ENCODE peak calls at places on chromosomes 2 and 18, in six cellular contexts. One of them, this sample, is unnamed.

GRCh38 chr2:181989099-181989498 is 3.4 kb downstream of the PPP1R1C start:
- DNase-seq in GM23338: no peak
- DNase-seq in GM23248: no peak
- DNase-seq in PC-3: no peak
- DNase-seq in HCT116: no peak
- DNase-seq in hepatocyte: no peak
- DNase-seq in this sample: no peak

GRCh38 chr2:64604155-64604554 is 49.6 kb downstream of the SERTAD2 start:
- DNase-seq in GM23338: no peak
- DNase-seq in GM23248: no peak
- DNase-seq in PC-3: no peak
- DNase-seq in HCT116: no peak
- DNase-seq in hepatocyte: no peak
- DNase-seq in this sample: no peak

GRCh38 chr2:96934096-96934495 is 52.3 kb downstream of the FAM178B start:
- DNase-seq in GM23338: no peak
- DNase-seq in GM23248: no peak
- DNase-seq in PC-3: no peak
- DNase-seq in HCT116: no peak
- DNase-seq in hepatocyte: no peak
- DNase-seq in this sample: no peak

GRCh38 chr2:69770193-69770702 is 28.3 kb downstream of the ANXA4 start:
- DNase-seq in GM23338: no peak
- DNase-seq in GM23248: peak; percentile 94
- DNase-seq in PC-3: peak; percentile 94
- DNase-seq in HCT116: peak; percentile 87
- DNase-seq in hepatocyte: peak; percentile 79
- DNase-seq in this sample: no peak

GRCh38 chr18:75269140-75269676 is 58.6 kb downstream of the TSHZ1 start:
- DNase-seq in GM23338: no peak
- DNase-seq in GM23248: no peak
- DNase-seq in PC-3: no peak
- DNase-seq in HCT116: no peak
- DNase-seq in hepatocyte: no peak
- DNase-seq in this sample: no peak

GRCh38 chr2:237072067-237072931 is 13.4 kb upstream of the COPS8 start:
- DNase-seq in GM23338: peak; percentile 81
- DNase-seq in GM23248: peak; percentile 71
- DNase-seq in PC-3: peak; percentile 83
- DNase-seq in HCT116: peak; percentile 19
- DNase-seq in hepatocyte: peak; percentile 81
- DNase-seq in this sample: peak; percentile 59

GRCh38 chr2:26848336-26849055 is 564 bp downstream of the DPYSL5 start:
- DNase-seq in GM23338: peak; percentile 50
- DNase-seq in GM23248: peak; percentile 36
- DNase-seq in PC-3: no peak
- DNase-seq in HCT116: no peak
- DNase-seq in hepatocyte: peak; percentile 39
- DNase-seq in this sample: no peak

GRCh38 chr18:62788111-62788510 is 72.8 kb downstream of the PHLPP1 start:
- DNase-seq in GM23338: peak; percentile 64
- DNase-seq in GM23248: no peak
- DNase-seq in PC-3: no peak
- DNase-seq in HCT116: no peak
- DNase-seq in hepatocyte: no peak
- DNase-seq in this sample: no peak

GRCh38 chr2:23425338-23425871 is 40.4 kb downstream of the KLHL29 start:
- DNase-seq in GM23338: peak; percentile 59
- DNase-seq in GM23248: no peak
- DNase-seq in PC-3: no peak
- DNase-seq in HCT116: no peak
- DNase-seq in hepatocyte: no peak
- DNase-seq in this sample: no peak

GRCh38 chr18:62596145-62597005 is 73.5 kb downstream of the ZCCHC2 start:
- DNase-seq in GM23338: peak; percentile 62
- DNase-seq in GM23248: peak; percentile 49
- DNase-seq in PC-3: no peak
- DNase-seq in HCT116: no peak
- DNase-seq in hepatocyte: peak; percentile 36
- DNase-seq in this sample: no peak

GRCh38 chr18:70555046-70555445 is 266.2 kb downstream of the SOCS6 start:
- DNase-seq in GM23338: no peak
- DNase-seq in GM23248: no peak
- DNase-seq in PC-3: no peak
- DNase-seq in HCT116: no peak
- DNase-seq in hepatocyte: no peak
- DNase-seq in this sample: no peak

GRCh38 chr2:138029238-138029637 is 65.0 kb downstream of the HNMT start:
- DNase-seq in GM23338: no peak
- DNase-seq in GM23248: peak; percentile 25
- DNase-seq in PC-3: no peak
- DNase-seq in HCT116: no peak
- DNase-seq in hepatocyte: no peak
- DNase-seq in this sample: no peak

GRCh38 chr2:28378679-28379392 is 13.8 kb upstream of the FOSL2 start:
- DNase-seq in GM23338: no peak
- DNase-seq in GM23248: no peak
- DNase-seq in PC-3: no peak
- DNase-seq in HCT116: no peak
- DNase-seq in hepatocyte: no peak
- DNase-seq in this sample: no peak

GRCh38 chr18:23629444-23629946 is 33.2 kb downstream of the ANKRD29 start:
- DNase-seq in GM23338: no peak
- DNase-seq in GM23248: no peak
- DNase-seq in PC-3: peak; percentile 37
- DNase-seq in HCT116: no peak
- DNase-seq in hepatocyte: peak; percentile 59
- DNase-seq in this sample: no peak

GRCh38 chr18:34097312-34097711 is 127.4 kb downstream of the NOL4 start:
- DNase-seq in GM23338: no peak
- DNase-seq in GM23248: peak; percentile 20
- DNase-seq in PC-3: no peak
- DNase-seq in HCT116: no peak
- DNase-seq in hepatocyte: no peak
- DNase-seq in this sample: no peak

GRCh38 chr18:36516726-36517125 is 219.2 kb downstream of the FHOD3 start:
- DNase-seq in GM23338: peak; percentile 18
- DNase-seq in GM23248: no peak
- DNase-seq in PC-3: no peak
- DNase-seq in HCT116: no peak
- DNase-seq in hepatocyte: no peak
- DNase-seq in this sample: no peak

GRCh38 chr18:36516258-36516657 is 218.7 kb downstream of the FHOD3 start:
- DNase-seq in GM23338: no peak
- DNase-seq in GM23248: no peak
- DNase-seq in PC-3: no peak
- DNase-seq in HCT116: no peak
- DNase-seq in hepatocyte: no peak
- DNase-seq in this sample: no peak

GRCh38 chr18:36519358-36519757 is 221.8 kb downstream of the FHOD3 start:
- DNase-seq in GM23338: no peak
- DNase-seq in GM23248: peak; percentile 45
- DNase-seq in PC-3: peak; percentile 7
- DNase-seq in HCT116: no peak
- DNase-seq in hepatocyte: no peak
- DNase-seq in this sample: no peak

GRCh38 chr18:36522503-36522902 is 225.0 kb downstream of the FHOD3 start:
- DNase-seq in GM23338: peak; percentile 46
- DNase-seq in GM23248: no peak
- DNase-seq in PC-3: no peak
- DNase-seq in HCT116: no peak
- DNase-seq in hepatocyte: no peak
- DNase-seq in this sample: no peak

DNA sequence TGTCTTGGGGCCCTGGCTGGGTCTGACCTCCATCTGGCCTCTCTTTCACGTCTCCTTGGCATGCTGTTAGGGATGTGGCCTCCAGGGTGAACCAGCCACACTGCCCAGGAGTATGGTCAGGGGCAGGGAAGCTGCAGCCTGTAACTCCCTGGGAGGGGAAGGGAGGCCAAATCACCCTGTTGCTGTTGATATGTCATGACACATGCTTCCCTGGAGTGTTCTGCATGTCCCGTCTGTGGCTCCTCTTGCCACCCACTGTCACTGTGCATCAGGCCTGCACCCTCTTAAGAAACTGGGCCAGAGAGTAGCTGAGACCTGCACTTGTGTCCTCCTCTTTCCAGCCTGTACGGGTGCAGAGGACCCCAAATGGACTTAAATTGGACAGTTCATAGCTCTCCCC is 221.3 kb downstream of the FHOD3 start:
- DNase-seq in GM23338: no peak
- DNase-seq in GM23248: no peak
- DNase-seq in PC-3: no peak
- DNase-seq in HCT116: no peak
- DNase-seq in hepatocyte: no peak
- DNase-seq in this sample: no peak
- TF ChIP-seq EZH2phosphoT487 in GM23338: no peak
- TF ChIP-seq EZH2phosphoT487 in GM23248: no peak
- TF ChIP-seq EZH2phosphoT487 in PC-3: no peak
- TF ChIP-seq EZH2phosphoT487 in HCT116: no peak
- TF ChIP-seq EZH2phosphoT487 in hepatocyte: no peak
- TF ChIP-seq EZH2phosphoT487 in this sample: no peak

GRCh38 chr2:232838406-232838874 is 31.6 kb upstream of the SNORC start:
- DNase-seq in GM23338: peak; percentile 10
- DNase-seq in GM23248: peak; percentile 26
- DNase-seq in PC-3: peak; percentile 30
- DNase-seq in HCT116: no peak
- DNase-seq in hepatocyte: peak; percentile 23
- DNase-seq in this sample: peak; percentile 90
- H3K4me2 ChIP-seq in GM23338: peak overlapping the region; percentile 32
- H3K4me2 ChIP-seq in GM23248: no peak overlapping the region
- H3K4me2 ChIP-seq in PC-3: no peak overlapping the region
- H3K4me2 ChIP-seq in HCT116: peak overlapping the region; percentile 55
- H3K4me2 ChIP-seq in hepatocyte: no peak overlapping the region
- H3K4me2 ChIP-seq in this sample: peak overlapping the region; percentile 74

GRCh38 chr2:226790436-226790835 is 9.2 kb downstream of the IRS1 start:
- DNase-seq in GM23338: no peak
- DNase-seq in GM23248: peak; percentile 29
- DNase-seq in PC-3: no peak
- DNase-seq in HCT116: no peak
- DNase-seq in hepatocyte: peak; percentile 32
- DNase-seq in this sample: peak; percentile 63
- H3K4me3 ChIP-seq in GM23338: peak overlapping the region; percentile 54
- H3K4me3 ChIP-seq in GM23248: peak overlapping the region; percentile 75
- H3K4me3 ChIP-seq in PC-3: peak overlapping the region; percentile 88
- H3K4me3 ChIP-seq in HCT116: no peak overlapping the region
- H3K4me3 ChIP-seq in hepatocyte: peak overlapping the region; percentile 18
- H3K4me3 ChIP-seq in this sample: peak overlapping the region; percentile 73

GRCh38 chr2:146415291-146415690 is 1429.5 kb upstream of the ACVR2A start:
- DNase-seq in GM23338: peak; percentile 46
- DNase-seq in GM23248: no peak
- DNase-seq in PC-3: no peak
- DNase-seq in HCT116: no peak
- DNase-seq in hepatocyte: no peak
- DNase-seq in this sample: no peak
- TF ChIP-seq EZH2phosphoT487 in GM23338: no peak
- TF ChIP-seq EZH2phosphoT487 in GM23248: no peak
- TF ChIP-seq EZH2phosphoT487 in PC-3: no peak
- TF ChIP-seq EZH2phosphoT487 in HCT116: no peak
- TF ChIP-seq EZH2phosphoT487 in hepatocyte: no peak
- TF ChIP-seq EZH2phosphoT487 in this sample: no peak

GRCh38 chr2:159084395-159085370 is 116.2 kb downstream of the TANC1 start:
- DNase-seq in GM23338: no peak
- DNase-seq in GM23248: peak; percentile 51
- DNase-seq in PC-3: no peak
- DNase-seq in HCT116: no peak
- DNase-seq in hepatocyte: no peak
- DNase-seq in this sample: no peak
- H3K4me2 ChIP-seq in GM23338: no peak overlapping the region
- H3K4me2 ChIP-seq in GM23248: no peak overlapping the region
- H3K4me2 ChIP-seq in PC-3: no peak overlapping the region
- H3K4me2 ChIP-seq in HCT116: no peak overlapping the region
- H3K4me2 ChIP-seq in hepatocyte: no peak overlapping the region
- H3K4me2 ChIP-seq in this sample: no peak overlapping the region

DNA sequence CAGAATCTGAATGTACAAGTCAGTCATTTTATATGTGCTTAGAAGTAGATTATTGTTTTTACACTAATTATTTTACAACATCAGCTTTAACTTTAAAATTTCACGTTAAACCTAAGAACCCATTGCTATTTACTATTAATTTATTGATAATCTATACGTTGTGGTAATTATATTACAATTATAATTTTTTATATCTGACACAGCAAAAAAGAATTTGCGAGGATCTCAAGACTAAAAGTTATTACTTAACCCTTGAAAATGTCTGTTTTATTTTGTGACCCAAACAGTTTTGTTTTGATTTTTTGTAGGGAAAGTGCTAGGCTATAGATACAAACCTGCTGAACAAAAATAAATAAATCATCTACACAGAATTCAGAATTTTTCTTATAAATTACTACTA is 30.3 kb downstream of the BAZ2B start:
- DNase-seq in GM23338: no peak
- DNase-seq in GM23248: no peak
- DNase-seq in PC-3: no peak
- DNase-seq in HCT116: no peak
- DNase-seq in hepatocyte: no peak
- DNase-seq in this sample: no peak
- H3K4me3 ChIP-seq in GM23338: no peak overlapping the region
- H3K4me3 ChIP-seq in GM23248: no peak overlapping the region
- H3K4me3 ChIP-seq in PC-3: no peak overlapping the region
- H3K4me3 ChIP-seq in HCT116: no peak overlapping the region
- H3K4me3 ChIP-seq in hepatocyte: no peak overlapping the region
- H3K4me3 ChIP-seq in this sample: no peak overlapping the region

GRCh38 chr2:61437170-61437569 is 33.7 kb downstream of the USP34 start:
- DNase-seq in GM23338: no peak
- DNase-seq in GM23248: no peak
- DNase-seq in PC-3: no peak
- DNase-seq in HCT116: no peak
- DNase-seq in hepatocyte: no peak
- DNase-seq in this sample: no peak

GRCh38 chr2:61439241-61440002 is 31.5 kb downstream of the USP34 start:
- DNase-seq in GM23338: no peak
- DNase-seq in GM23248: no peak
- DNase-seq in PC-3: no peak
- DNase-seq in HCT116: no peak
- DNase-seq in hepatocyte: no peak
- DNase-seq in this sample: peak; percentile 53

GRCh38 chr2:61436092-61436491 is 34.8 kb downstream of the USP34 start:
- DNase-seq in GM23338: no peak
- DNase-seq in GM23248: peak; percentile 15
- DNase-seq in PC-3: no peak
- DNase-seq in HCT116: no peak
- DNase-seq in hepatocyte: no peak
- DNase-seq in this sample: no peak

GRCh38 chr2:61435291-61435690 is 35.6 kb downstream of the USP34 start:
- DNase-seq in GM23338: no peak
- DNase-seq in GM23248: no peak
- DNase-seq in PC-3: no peak
- DNase-seq in HCT116: no peak
- DNase-seq in hepatocyte: no peak
- DNase-seq in this sample: no peak

DNA sequence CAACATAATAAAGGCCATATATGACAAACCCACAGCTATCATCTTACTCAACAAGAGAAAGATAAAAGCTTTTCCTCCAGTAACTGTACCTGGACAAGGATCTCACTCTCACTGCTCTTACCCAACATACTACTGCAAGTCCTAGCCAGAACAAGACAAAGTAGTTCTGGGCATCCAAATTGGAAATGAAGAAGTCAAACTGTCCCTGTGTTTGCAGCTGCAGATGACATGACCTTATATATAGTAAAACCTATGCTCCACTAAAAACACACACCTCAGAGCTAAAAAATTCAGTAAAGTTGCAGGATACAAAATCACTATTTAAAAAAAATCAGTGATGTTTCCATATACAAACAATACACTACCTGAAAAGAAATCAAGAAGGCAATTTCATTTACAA is 32.2 kb downstream of the USP34 start:
- DNase-seq in GM23338: no peak
- DNase-seq in GM23248: no peak
- DNase-seq in PC-3: no peak
- DNase-seq in HCT116: no peak
- DNase-seq in hepatocyte: no peak
- DNase-seq in this sample: peak; percentile 50
- TF ChIP-seq EZH2phosphoT487 in GM23338: no peak
- TF ChIP-seq EZH2phosphoT487 in GM23248: no peak
- TF ChIP-seq EZH2phosphoT487 in PC-3: no peak
- TF ChIP-seq EZH2phosphoT487 in HCT116: no peak
- TF ChIP-seq EZH2phosphoT487 in hepatocyte: no peak
- TF ChIP-seq EZH2phosphoT487 in this sample: no peak